ENCODE peak calls at places on chromosomes 6 and 20, in five cellular contexts. One of them, this sample, is unnamed.

GRCh38 chr6:148146717-148147116 is 195.9 kb upstream of the SASH1 start:
- DNase-seq in RWPE1: peak; percentile 64
- DNase-seq in LoVo: no peak
- DNase-seq in T follicular helper cell: peak; percentile 9
- DNase-seq in Ammon's horn: no peak
- DNase-seq in this sample: no peak

GRCh38 chr6:49553353-49553752 is 2.9 kb downstream of the C6orf141 start:
- DNase-seq in RWPE1: peak; percentile 84
- DNase-seq in LoVo: peak; percentile 50
- DNase-seq in T follicular helper cell: no peak
- DNase-seq in Ammon's horn: no peak
- DNase-seq in this sample: no peak

GRCh38 chr20:50339196-50339901 is 148.7 kb downstream of the CEBPB start:
- DNase-seq in RWPE1: peak; percentile 49
- DNase-seq in LoVo: no peak
- DNase-seq in T follicular helper cell: no peak
- DNase-seq in Ammon's horn: no peak
- DNase-seq in this sample: no peak

GRCh38 chr6:37426058-37426944 is 6.7 kb upstream of the CMTR1 start:
- DNase-seq in RWPE1: no peak
- DNase-seq in LoVo: no peak
- DNase-seq in T follicular helper cell: no peak
- DNase-seq in Ammon's horn: no peak
- DNase-seq in this sample: no peak

GRCh38 chr20:33316958-33317357 is 33.9 kb downstream of the BPIFB1 start:
- DNase-seq in RWPE1: no peak
- DNase-seq in LoVo: no peak
- DNase-seq in T follicular helper cell: no peak
- DNase-seq in Ammon's horn: no peak
- DNase-seq in this sample: no peak

GRCh38 chr20:54668271-54669053 is 193.1 kb downstream of the DOK5 start:
- DNase-seq in RWPE1: peak; percentile 45
- DNase-seq in LoVo: peak; percentile 27
- DNase-seq in T follicular helper cell: no peak
- DNase-seq in Ammon's horn: no peak
- DNase-seq in this sample: no peak

GRCh38 chr6:83403191-83403590 is 27.7 kb downstream of the ME1 start:
- DNase-seq in RWPE1: no peak
- DNase-seq in LoVo: no peak
- DNase-seq in T follicular helper cell: no peak
- DNase-seq in Ammon's horn: no peak
- DNase-seq in this sample: no peak

GRCh38 chr6:73923899-73924485 is 228.0 kb downstream of the CD109 start:
- DNase-seq in RWPE1: no peak
- DNase-seq in LoVo: no peak
- DNase-seq in T follicular helper cell: no peak
- DNase-seq in Ammon's horn: no peak
- DNase-seq in this sample: no peak

GRCh38 chr6:3862038-3862437 is 12.9 kb downstream of the FAM50B start:
- DNase-seq in RWPE1: no peak
- DNase-seq in LoVo: no peak
- DNase-seq in T follicular helper cell: no peak
- DNase-seq in Ammon's horn: no peak
- DNase-seq in this sample: no peak

GRCh38 chr6:145814035-145814500 is 527 bp downstream of the FBXO30 start:
- DNase-seq in RWPE1: peak; percentile 35
- DNase-seq in LoVo: peak; percentile 43
- DNase-seq in T follicular helper cell: no peak
- DNase-seq in Ammon's horn: peak; percentile 36
- DNase-seq in this sample: no peak

GRCh38 chr20:62360854-62361798 is 6.0 kb downstream of the LAMA5 start:
- DNase-seq in RWPE1: no peak
- DNase-seq in LoVo: peak; percentile 62
- DNase-seq in T follicular helper cell: no peak
- DNase-seq in Ammon's horn: no peak
- DNase-seq in this sample: no peak

GRCh38 chr6:63760199-63760598 is 124.6 kb downstream of the PHF3 start:
- DNase-seq in RWPE1: no peak
- DNase-seq in LoVo: no peak
- DNase-seq in T follicular helper cell: no peak
- DNase-seq in Ammon's horn: no peak
- DNase-seq in this sample: no peak

GRCh38 chr6:34600101-34600500 is 44.0 kb upstream of the SPDEF start:
- DNase-seq in RWPE1: no peak
- DNase-seq in LoVo: no peak
- DNase-seq in T follicular helper cell: no peak
- DNase-seq in Ammon's horn: no peak
- DNase-seq in this sample: no peak

GRCh38 chr6:56899311-56899710 is 55.6 kb upstream of the BEND6 start:
- DNase-seq in RWPE1: no peak
- DNase-seq in LoVo: peak; percentile 54
- DNase-seq in T follicular helper cell: no peak
- DNase-seq in Ammon's horn: no peak
- DNase-seq in this sample: no peak

GRCh38 chr6:33595001-33595846 is 15.1 kb upstream of the BAK1 start:
- DNase-seq in RWPE1: no peak
- DNase-seq in LoVo: no peak
- DNase-seq in T follicular helper cell: no peak
- DNase-seq in Ammon's horn: no peak
- DNase-seq in this sample: no peak

GRCh38 chr6:117907600-117908245 is 659 bp downstream of the SLC35F1 start:
- DNase-seq in RWPE1: no peak
- DNase-seq in LoVo: no peak
- DNase-seq in T follicular helper cell: no peak
- DNase-seq in Ammon's horn: no peak
- DNase-seq in this sample: no peak